ENCODE peak calls at places on chromosomes 2 and 18, in six cellular contexts. One of them, this sample, is unnamed.
A peak's percentile ranks its signal among the peaks of the same experiment; 100 is the strongest.

GRCh38 chr2:100983684-100984310 is 18.3 kb upstream of the RPL31 start:
- DNase-seq in NCI-H1694: no peak
- DNase-seq in activated CD4-positive, alpha-beta T cell treated with anti-CD3 and anti-CD28 coated beads, Interleukin-2, amount 10 ng/mL, durations not matched to agents 7 days and 5 days: no peak
- DNase-seq in progenitor cell of endocrine pancreas: no peak
- DNase-seq in upper lobe of right lung: no peak
- DNase-seq in HT1080: no peak
- DNase-seq in this sample: no peak

GRCh38 chr2:501130-501529 is 176.1 kb downstream of the TMEM18 start:
- DNase-seq in activated CD4-positive, alpha-beta T cell treated with anti-CD3 and anti-CD28 coated beads, Interleukin-2, amount 10 ng/mL, durations not matched to agents 7 days and 5 days: no peak
- DNase-seq in HT1080: no peak
- DNase-seq in NCI-H1694: no peak
- DNase-seq in upper lobe of right lung: no peak
- DNase-seq in progenitor cell of endocrine pancreas: no peak
- DNase-seq in this sample: no peak

GRCh38 chr2:143205106-143205764 is 76.0 kb downstream of the ARHGAP15 start:
- DNase-seq in upper lobe of right lung: no peak
- DNase-seq in HT1080: peak; percentile 23
- DNase-seq in progenitor cell of endocrine pancreas: no peak
- DNase-seq in NCI-H1694: peak; percentile 5
- DNase-seq in activated CD4-positive, alpha-beta T cell treated with anti-CD3 and anti-CD28 coated beads, Interleukin-2, amount 10 ng/mL, durations not matched to agents 7 days and 5 days: peak; percentile 26
- DNase-seq in this sample: peak; percentile 21

GRCh38 chr18:5975111-5975622 is 79.8 kb upstream of the TMEM200C start:
- DNase-seq in progenitor cell of endocrine pancreas: no peak
- DNase-seq in NCI-H1694: no peak
- DNase-seq in upper lobe of right lung: no peak
- DNase-seq in HT1080: peak; percentile 68
- DNase-seq in activated CD4-positive, alpha-beta T cell treated with anti-CD3 and anti-CD28 coated beads, Interleukin-2, amount 10 ng/mL, durations not matched to agents 7 days and 5 days: no peak
- DNase-seq in this sample: no peak

GRCh38 chr2:120881981-120882788 is 146.5 kb downstream of the GLI2 start:
- DNase-seq in progenitor cell of endocrine pancreas: no peak
- DNase-seq in upper lobe of right lung: no peak
- DNase-seq in activated CD4-positive, alpha-beta T cell treated with anti-CD3 and anti-CD28 coated beads, Interleukin-2, amount 10 ng/mL, durations not matched to agents 7 days and 5 days: no peak
- DNase-seq in HT1080: no peak
- DNase-seq in NCI-H1694: no peak
- DNase-seq in this sample: no peak

GRCh38 chr18:48723016-48723415 is 184.2 kb downstream of the CTIF start:
- DNase-seq in activated CD4-positive, alpha-beta T cell treated with anti-CD3 and anti-CD28 coated beads, Interleukin-2, amount 10 ng/mL, durations not matched to agents 7 days and 5 days: no peak
- DNase-seq in NCI-H1694: no peak
- DNase-seq in upper lobe of right lung: no peak
- DNase-seq in HT1080: no peak
- DNase-seq in progenitor cell of endocrine pancreas: no peak
- DNase-seq in this sample: no peak

GRCh38 chr2:191974676-191975075 is 127.8 kb upstream of the CAVIN2 start:
- DNase-seq in progenitor cell of endocrine pancreas: no peak
- DNase-seq in upper lobe of right lung: no peak
- DNase-seq in NCI-H1694: no peak
- DNase-seq in activated CD4-positive, alpha-beta T cell treated with anti-CD3 and anti-CD28 coated beads, Interleukin-2, amount 10 ng/mL, durations not matched to agents 7 days and 5 days: no peak
- DNase-seq in HT1080: no peak
- DNase-seq in this sample: no peak

GRCh38 chr2:65130440-65131175 is 702 bp upstream of the RAB1A start:
- DNase-seq in upper lobe of right lung: no peak
- DNase-seq in HT1080: no peak
- DNase-seq in progenitor cell of endocrine pancreas: no peak
- DNase-seq in NCI-H1694: no peak
- DNase-seq in activated CD4-positive, alpha-beta T cell treated with anti-CD3 and anti-CD28 coated beads, Interleukin-2, amount 10 ng/mL, durations not matched to agents 7 days and 5 days: no peak
- DNase-seq in this sample: no peak

GRCh38 chr18:80171190-80171872 is 62.3 kb downstream of the ADNP2 start:
- DNase-seq in HT1080: peak; percentile 39
- DNase-seq in upper lobe of right lung: peak; percentile 80
- DNase-seq in activated CD4-positive, alpha-beta T cell treated with anti-CD3 and anti-CD28 coated beads, Interleukin-2, amount 10 ng/mL, durations not matched to agents 7 days and 5 days: peak; percentile 49
- DNase-seq in NCI-H1694: no peak
- DNase-seq in progenitor cell of endocrine pancreas: peak; percentile 32
- DNase-seq in this sample: no peak

GRCh38 chr2:165015052-165015642 is 59.8 kb upstream of the SLC38A11 start:
- DNase-seq in upper lobe of right lung: peak; percentile 71
- DNase-seq in progenitor cell of endocrine pancreas: peak; percentile 59
- DNase-seq in NCI-H1694: peak; percentile 40
- DNase-seq in activated CD4-positive, alpha-beta T cell treated with anti-CD3 and anti-CD28 coated beads, Interleukin-2, amount 10 ng/mL, durations not matched to agents 7 days and 5 days: peak; percentile 63
- DNase-seq in HT1080: peak; percentile 57
- DNase-seq in this sample: peak; percentile 76

GRCh38 chr2:111710085-111710484 is 173.9 kb downstream of the ANAPC1 start:
- DNase-seq in upper lobe of right lung: peak; percentile 22
- DNase-seq in HT1080: no peak
- DNase-seq in NCI-H1694: no peak
- DNase-seq in activated CD4-positive, alpha-beta T cell treated with anti-CD3 and anti-CD28 coated beads, Interleukin-2, amount 10 ng/mL, durations not matched to agents 7 days and 5 days: no peak
- DNase-seq in progenitor cell of endocrine pancreas: no peak
- DNase-seq in this sample: peak; percentile 78

GRCh38 chr18:80176334-80177080 is 67.4 kb downstream of the ADNP2 start:
- DNase-seq in NCI-H1694: peak; percentile 13
- DNase-seq in HT1080: no peak
- DNase-seq in progenitor cell of endocrine pancreas: no peak
- DNase-seq in activated CD4-positive, alpha-beta T cell treated with anti-CD3 and anti-CD28 coated beads, Interleukin-2, amount 10 ng/mL, durations not matched to agents 7 days and 5 days: no peak
- DNase-seq in upper lobe of right lung: peak; percentile 45
- DNase-seq in this sample: no peak

GRCh38 chr2:105849431-105850179 is 104.9 kb downstream of the NCK2 start:
- DNase-seq in activated CD4-positive, alpha-beta T cell treated with anti-CD3 and anti-CD28 coated beads, Interleukin-2, amount 10 ng/mL, durations not matched to agents 7 days and 5 days: no peak
- DNase-seq in upper lobe of right lung: no peak
- DNase-seq in progenitor cell of endocrine pancreas: no peak
- DNase-seq in NCI-H1694: no peak
- DNase-seq in HT1080: no peak
- DNase-seq in this sample: no peak

GRCh38 chr2:235144291-235144690 is 192.5 kb downstream of the SH3BP4 start:
- DNase-seq in NCI-H1694: no peak
- DNase-seq in upper lobe of right lung: no peak
- DNase-seq in progenitor cell of endocrine pancreas: no peak
- DNase-seq in HT1080: peak; percentile 19
- DNase-seq in activated CD4-positive, alpha-beta T cell treated with anti-CD3 and anti-CD28 coated beads, Interleukin-2, amount 10 ng/mL, durations not matched to agents 7 days and 5 days: no peak
- DNase-seq in this sample: no peak

GRCh38 chr2:44949329-44950151 is 8.0 kb downstream of the SIX3 start:
- DNase-seq in activated CD4-positive, alpha-beta T cell treated with anti-CD3 and anti-CD28 coated beads, Interleukin-2, amount 10 ng/mL, durations not matched to agents 7 days and 5 days: no peak
- DNase-seq in progenitor cell of endocrine pancreas: no peak
- DNase-seq in NCI-H1694: no peak
- DNase-seq in upper lobe of right lung: peak; percentile 61
- DNase-seq in HT1080: no peak
- DNase-seq in this sample: peak; percentile 59

GRCh38 chr2:72920317-72921087 is 3.2 kb downstream of the EMX1 start:
- DNase-seq in NCI-H1694: no peak
- DNase-seq in progenitor cell of endocrine pancreas: no peak
- DNase-seq in HT1080: no peak
- DNase-seq in activated CD4-positive, alpha-beta T cell treated with anti-CD3 and anti-CD28 coated beads, Interleukin-2, amount 10 ng/mL, durations not matched to agents 7 days and 5 days: no peak
- DNase-seq in upper lobe of right lung: no peak
- DNase-seq in this sample: peak; percentile 17

GRCh38 chr2:233990261-233990798 is 60.2 kb upstream of the SPP2 start:
- DNase-seq in activated CD4-positive, alpha-beta T cell treated with anti-CD3 and anti-CD28 coated beads, Interleukin-2, amount 10 ng/mL, durations not matched to agents 7 days and 5 days: peak; percentile 87
- DNase-seq in HT1080: no peak
- DNase-seq in progenitor cell of endocrine pancreas: no peak
- DNase-seq in upper lobe of right lung: no peak
- DNase-seq in NCI-H1694: no peak
- DNase-seq in this sample: no peak

GRCh38 chr2:197547163-197547900 is 31.5 kb downstream of the MOB4 start:
- DNase-seq in NCI-H1694: no peak
- DNase-seq in progenitor cell of endocrine pancreas: no peak
- DNase-seq in activated CD4-positive, alpha-beta T cell treated with anti-CD3 and anti-CD28 coated beads, Interleukin-2, amount 10 ng/mL, durations not matched to agents 7 days and 5 days: no peak
- DNase-seq in upper lobe of right lung: no peak
- DNase-seq in HT1080: no peak
- DNase-seq in this sample: no peak

GRCh38 chr2:63950414-63950813 is 68.8 kb downstream of the VPS54 start:
- DNase-seq in activated CD4-positive, alpha-beta T cell treated with anti-CD3 and anti-CD28 coated beads, Interleukin-2, amount 10 ng/mL, durations not matched to agents 7 days and 5 days: no peak
- DNase-seq in upper lobe of right lung: no peak
- DNase-seq in progenitor cell of endocrine pancreas: no peak
- DNase-seq in HT1080: no peak
- DNase-seq in NCI-H1694: no peak
- DNase-seq in this sample: peak; percentile 2

GRCh38 chr2:39684495-39684894 is 18.8 kb downstream of the TMEM178A start:
- DNase-seq in HT1080: no peak
- DNase-seq in activated CD4-positive, alpha-beta T cell treated with anti-CD3 and anti-CD28 coated beads, Interleukin-2, amount 10 ng/mL, durations not matched to agents 7 days and 5 days: no peak
- DNase-seq in progenitor cell of endocrine pancreas: no peak
- DNase-seq in NCI-H1694: no peak
- DNase-seq in upper lobe of right lung: no peak
- DNase-seq in this sample: no peak

GRCh38 chr2:189700681-189701080 is 26.2 kb downstream of the ANKAR start:
- DNase-seq in upper lobe of right lung: no peak
- DNase-seq in progenitor cell of endocrine pancreas: no peak
- DNase-seq in HT1080: no peak
- DNase-seq in NCI-H1694: no peak
- DNase-seq in activated CD4-positive, alpha-beta T cell treated with anti-CD3 and anti-CD28 coated beads, Interleukin-2, amount 10 ng/mL, durations not matched to agents 7 days and 5 days: no peak
- DNase-seq in this sample: no peak

GRCh38 chr18:37398248-37398920 is 167.2 kb downstream of the CELF4 start:
- DNase-seq in upper lobe of right lung: no peak
- DNase-seq in progenitor cell of endocrine pancreas: no peak
- DNase-seq in HT1080: no peak
- DNase-seq in activated CD4-positive, alpha-beta T cell treated with anti-CD3 and anti-CD28 coated beads, Interleukin-2, amount 10 ng/mL, durations not matched to agents 7 days and 5 days: no peak
- DNase-seq in NCI-H1694: no peak
- DNase-seq in this sample: no peak

GRCh38 chr2:74985983-74986382 is 27.5 kb downstream of the POLE4 start:
- DNase-seq in progenitor cell of endocrine pancreas: no peak
- DNase-seq in activated CD4-positive, alpha-beta T cell treated with anti-CD3 and anti-CD28 coated beads, Interleukin-2, amount 10 ng/mL, durations not matched to agents 7 days and 5 days: no peak
- DNase-seq in HT1080: no peak
- DNase-seq in NCI-H1694: no peak
- DNase-seq in upper lobe of right lung: no peak
- DNase-seq in this sample: peak; percentile 59

GRCh38 chr2:2183135-2183534 is 147.9 kb downstream of the MYT1L start:
- DNase-seq in activated CD4-positive, alpha-beta T cell treated with anti-CD3 and anti-CD28 coated beads, Interleukin-2, amount 10 ng/mL, durations not matched to agents 7 days and 5 days: no peak
- DNase-seq in NCI-H1694: no peak
- DNase-seq in upper lobe of right lung: no peak
- DNase-seq in HT1080: no peak
- DNase-seq in progenitor cell of endocrine pancreas: no peak
- DNase-seq in this sample: no peak

GRCh38 chr18:36441872-36442271 is 144.4 kb downstream of the FHOD3 start:
- DNase-seq in upper lobe of right lung: no peak
- DNase-seq in activated CD4-positive, alpha-beta T cell treated with anti-CD3 and anti-CD28 coated beads, Interleukin-2, amount 10 ng/mL, durations not matched to agents 7 days and 5 days: no peak
- DNase-seq in NCI-H1694: no peak
- DNase-seq in HT1080: peak; percentile 61
- DNase-seq in progenitor cell of endocrine pancreas: no peak
- DNase-seq in this sample: peak; percentile 47

GRCh38 chr18:57921708-57922107 is 118.6 kb upstream of the ATP8B1 start:
- DNase-seq in activated CD4-positive, alpha-beta T cell treated with anti-CD3 and anti-CD28 coated beads, Interleukin-2, amount 10 ng/mL, durations not matched to agents 7 days and 5 days: no peak
- DNase-seq in HT1080: peak; percentile 42
- DNase-seq in upper lobe of right lung: no peak
- DNase-seq in progenitor cell of endocrine pancreas: no peak
- DNase-seq in NCI-H1694: no peak
- DNase-seq in this sample: no peak

GRCh38 chr2:43521568-43521967 is 74.3 kb downstream of the THADA start:
- DNase-seq in progenitor cell of endocrine pancreas: no peak
- DNase-seq in NCI-H1694: no peak
- DNase-seq in upper lobe of right lung: no peak
- DNase-seq in activated CD4-positive, alpha-beta T cell treated with anti-CD3 and anti-CD28 coated beads, Interleukin-2, amount 10 ng/mL, durations not matched to agents 7 days and 5 days: no peak
- DNase-seq in HT1080: no peak
- DNase-seq in this sample: no peak

GRCh38 chr2:2101924-2102323 is 229.2 kb downstream of the MYT1L start:
- DNase-seq in progenitor cell of endocrine pancreas: no peak
- DNase-seq in upper lobe of right lung: no peak
- DNase-seq in activated CD4-positive, alpha-beta T cell treated with anti-CD3 and anti-CD28 coated beads, Interleukin-2, amount 10 ng/mL, durations not matched to agents 7 days and 5 days: no peak
- DNase-seq in NCI-H1694: peak; percentile 17
- DNase-seq in HT1080: no peak
- DNase-seq in this sample: no peak

GRCh38 chr18:44896817-44897216 is 216.1 kb downstream of the SETBP1 start:
- DNase-seq in progenitor cell of endocrine pancreas: no peak
- DNase-seq in upper lobe of right lung: no peak
- DNase-seq in activated CD4-positive, alpha-beta T cell treated with anti-CD3 and anti-CD28 coated beads, Interleukin-2, amount 10 ng/mL, durations not matched to agents 7 days and 5 days: no peak
- DNase-seq in NCI-H1694: peak; percentile 44
- DNase-seq in HT1080: no peak
- DNase-seq in this sample: peak; percentile 60

GRCh38 chr2:47282621-47283272 is 120.2 kb upstream of the MSH2 start:
- DNase-seq in NCI-H1694: no peak
- DNase-seq in progenitor cell of endocrine pancreas: no peak
- DNase-seq in upper lobe of right lung: no peak
- DNase-seq in activated CD4-positive, alpha-beta T cell treated with anti-CD3 and anti-CD28 coated beads, Interleukin-2, amount 10 ng/mL, durations not matched to agents 7 days and 5 days: no peak
- DNase-seq in HT1080: no peak
- DNase-seq in this sample: no peak

GRCh38 chr2:230824406-230824978 is 40.2 kb upstream of the ITM2C start:
- DNase-seq in HT1080: peak; percentile 73
- DNase-seq in upper lobe of right lung: no peak
- DNase-seq in activated CD4-positive, alpha-beta T cell treated with anti-CD3 and anti-CD28 coated beads, Interleukin-2, amount 10 ng/mL, durations not matched to agents 7 days and 5 days: peak; percentile 76
- DNase-seq in progenitor cell of endocrine pancreas: peak; percentile 46
- DNase-seq in NCI-H1694: peak; percentile 81
- DNase-seq in this sample: peak; percentile 87

This sample was measured in myocyte.